ENCODE peak calls at places on chromosome 14, in five cellular contexts. U is cardiac fibroblast, W is fibroblast of mammary gland, A is transverse colon, X is GM12865. V is an unnamed sample.

GRCh38 chr14:89787525-89787924 is 167.0 kb downstream of the EFCAB11 start:
- DNase-seq in W (peak), A (no peak), X (no peak), U (peak), V (no peak)

GRCh38 chr14:88983755-88984154 is 159.3 kb downstream of the TTC8 start:
- DNase-seq in U (peak), W (peak), X (no peak), A (no peak), V (peak)

GRCh38 chr14:43043851-43044250 is 1437.2 kb downstream of the LRFN5 start:
- DNase-seq in W (no peak), U (no peak), A (no peak), X (no peak), V (no peak)

GRCh38 chr14:53190938-53191337 is 37.8 kb upstream of the DDHD1 start:
- DNase-seq in X (peak), U (peak), W (peak), A (no peak), V (peak)

GRCh38 chr14:92609955-92610354 is 96.4 kb downstream of the RIN3 start:
- DNase-seq in A (no peak), X (no peak), U (peak), W (no peak), V (peak)

GRCh38 chr14:100323121-100323941 is at the start of gene SLC25A47:
- DNase-seq in W (no peak), U (no peak), A (no peak), X (no peak), V (no peak)

GRCh38 chr14:58912799-58913432 is 275.2 kb downstream of the DACT1 start:
- DNase-seq in U (no peak), X (no peak), A (no peak), W (no peak), V (no peak)

GRCh38 chr14:60515696-60516284 is 6.8 kb downstream of the SIX6 start:
- DNase-seq in X (no peak), U (no peak), W (no peak), A (no peak), V (no peak)

GRCh38 chr14:90439874-90440442 is 43.1 kb downstream of the CALM1 start:
- DNase-seq in X (no peak), W (no peak), A (no peak), U (no peak), V (no peak)

GRCh38 chr14:95536036-95536577 is 1.3 kb downstream of the GLRX5 start:
- DNase-seq in U (no peak), X (no peak), W (no peak), A (no peak), V (no peak)

GRCh38 chr14:44759263-44759662 is 202.5 kb downstream of the KLHL28 start:
- DNase-seq in X (no peak), W (no peak), U (no peak), A (no peak), V (peak)

DNA sequence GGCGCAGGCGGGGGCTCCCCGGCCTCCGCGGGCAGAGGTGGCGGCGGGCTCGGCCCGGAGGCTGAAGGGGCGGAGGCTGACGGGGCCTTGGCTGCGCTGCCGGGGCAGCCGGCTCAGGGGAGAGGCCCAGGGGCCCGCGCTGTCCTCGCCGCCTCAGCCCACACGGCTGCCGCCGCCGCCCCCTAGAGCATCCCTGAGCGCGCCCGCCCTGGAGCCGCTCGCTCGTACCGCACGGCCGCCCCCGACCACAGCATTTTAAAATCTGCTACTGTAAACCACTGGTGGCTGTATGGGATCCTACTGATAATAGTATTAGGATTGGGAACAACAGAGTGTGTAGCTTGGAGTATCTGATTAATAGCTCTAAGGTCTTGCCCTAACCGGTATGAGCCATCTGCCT is 22.2 kb upstream of the EDDM3A start:
- DNase-seq in X (no peak), U (no peak), W (no peak), A (no peak), V (no peak)
- H3K4me3 ChIP-seq in X (no peak), U (no peak), W (no peak), A (no peak), V (no peak)

DNA sequence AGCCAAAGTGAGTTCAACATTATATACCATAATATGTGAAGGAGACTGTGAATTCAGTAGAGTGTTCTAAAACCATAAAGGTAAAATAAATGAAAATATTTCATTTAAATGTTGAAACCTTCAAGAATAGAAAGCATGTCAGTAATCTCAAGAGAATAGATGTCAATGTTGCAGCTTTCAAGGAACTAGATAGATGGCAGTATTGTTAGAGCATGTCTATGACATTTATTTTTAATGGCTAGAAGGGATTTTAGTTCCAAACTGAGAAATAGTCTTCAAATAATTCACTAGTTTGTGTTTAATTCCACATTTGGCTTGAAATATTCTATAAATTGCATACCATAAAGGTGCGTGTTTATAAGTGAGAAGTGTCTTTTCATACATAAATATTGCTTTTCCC is 326.5 kb downstream of the FLRT2 start:
- DNase-seq in W (peak), U (no peak), X (no peak), A (no peak), V (no peak)
- TF ChIP-seq CTCF in W (peak), U (no peak), X (no peak), A (no peak), V (peak)

GRCh38 chr14:51845811-51846210 is 14.6 kb upstream of the GNG2 start:
- DNase-seq in A (no peak), W (peak), X (no peak), U (peak), V (no peak)

GRCh38 chr14:51844482-51844881 is 15.9 kb upstream of the GNG2 start:
- DNase-seq in U (no peak), W (no peak), A (no peak), X (peak), V (no peak)

GRCh38 chr14:51846631-51847488 is 13.6 kb upstream of the GNG2 start:
- DNase-seq in A (peak), U (peak), X (peak), W (no peak), V (peak)

GRCh38 chr14:51849095-51849494 is 11.3 kb upstream of the GNG2 start:
- DNase-seq in W (peak), U (peak), X (peak), A (no peak), V (no peak)

DNA sequence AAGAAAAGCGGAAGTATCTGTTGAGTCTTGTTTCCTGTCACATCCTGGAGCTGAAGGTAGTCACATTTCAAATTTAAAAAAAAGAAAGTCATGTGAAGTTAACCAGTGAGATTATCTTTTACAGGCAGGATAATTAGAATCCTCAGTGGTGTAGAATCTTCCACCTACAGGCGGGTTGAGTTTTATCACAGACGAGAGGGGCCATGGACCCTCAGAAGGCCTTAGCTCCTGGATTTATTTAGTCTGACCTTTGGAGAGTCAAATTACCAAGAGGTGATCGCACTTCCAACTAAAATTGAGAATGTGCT is 13.0 kb upstream of the GNG2 start:
- DNase-seq in W (no peak), A (no peak), X (no peak), U (no peak), V (no peak)
- H3K4me3 ChIP-seq in W (no peak), A (no peak), X (peak), U (no peak), V (no peak)

GRCh38 chr14:52069617-52070431 is 965 bp upstream of the NID2 start:
- DNase-seq in X (peak), U (peak), A (peak), W (peak), V (peak)

GRCh38 chr14:52064174-52064573 is 4.7 kb downstream of the NID2 start:
- DNase-seq in A (no peak), W (no peak), X (no peak), U (no peak), V (no peak)

GRCh38 chr14:52071675-52072074 is 2.8 kb upstream of the NID2 start:
- DNase-seq in W (peak), X (no peak), U (peak), A (no peak), V (peak)

GRCh38 chr14:52068741-52069616 is at the start of gene NID2:
- DNase-seq in A (peak), X (peak), W (peak), U (peak), V (peak)

DNA sequence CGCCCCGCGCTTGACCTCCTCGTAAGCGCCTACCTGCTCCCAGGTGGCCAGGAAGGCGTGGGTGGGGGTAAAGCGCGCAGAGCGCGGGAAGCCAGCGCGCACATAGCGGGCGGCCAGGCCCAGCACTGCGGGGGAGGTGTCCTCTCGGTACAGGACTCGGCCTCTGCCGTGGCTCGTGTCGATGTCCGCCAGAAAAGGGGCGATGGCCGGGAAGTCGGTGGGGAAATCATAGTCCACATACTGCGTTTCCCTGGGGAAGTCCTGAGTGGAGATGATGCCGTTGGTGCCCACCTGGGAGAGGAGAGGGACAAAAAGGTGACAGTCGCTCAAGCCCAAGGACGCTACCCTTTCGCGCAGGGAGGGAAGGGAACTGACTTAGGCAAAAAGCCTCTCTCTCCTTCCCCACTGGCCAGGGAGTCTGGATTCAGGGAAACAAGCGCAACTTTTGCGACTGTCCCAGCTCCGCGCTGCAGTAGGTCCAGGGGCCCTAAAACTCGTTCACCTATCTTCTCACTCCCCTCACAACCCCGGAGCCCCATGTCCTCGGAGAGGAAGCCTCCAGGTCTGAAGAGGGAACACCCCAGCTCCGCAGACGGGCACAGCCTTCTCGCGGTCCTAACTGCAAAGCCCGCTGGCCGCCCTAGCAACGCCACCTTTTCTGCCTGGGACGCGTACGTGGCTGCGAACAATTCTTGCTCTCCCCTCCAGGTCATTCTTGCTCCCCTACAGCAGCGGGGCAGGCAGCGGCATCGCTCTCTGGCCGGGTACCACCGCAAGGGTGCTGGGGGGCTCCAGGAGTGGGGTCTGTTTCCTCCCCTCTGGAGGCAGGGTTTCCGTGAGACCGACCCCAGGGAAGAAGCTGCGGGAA is 752 bp downstream of the NID2 start:
- DNase-seq in U (peak), A (peak), X (peak), W (peak), V (peak)
- TF ChIP-seq CTCF in U (no peak), A (no peak), X (no peak), W (no peak), V (no peak)

DNA sequence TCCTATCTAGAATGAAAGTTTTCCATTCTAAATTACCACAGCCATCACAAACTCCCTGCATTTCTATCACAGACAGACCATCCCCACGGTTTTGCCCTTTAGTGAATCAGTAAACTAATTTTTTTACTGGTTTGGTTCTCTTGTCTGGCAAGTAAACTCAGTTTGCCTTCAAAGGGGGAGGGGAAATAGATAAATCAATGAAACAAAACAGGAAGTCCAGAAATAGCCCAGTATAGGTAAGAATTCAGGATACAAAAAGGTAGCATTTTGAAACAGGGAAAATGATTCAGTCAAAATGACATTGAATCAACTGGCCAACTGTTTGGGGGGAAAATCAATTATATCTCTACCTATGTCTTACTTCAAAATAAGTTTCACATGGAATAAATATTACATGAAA is 15.8 kb upstream of the BAZ1A start:
- DNase-seq in X (no peak), U (no peak), W (no peak), A (no peak), V (no peak)
- H3K4me3 ChIP-seq in X (no peak), U (no peak), W (no peak), A (no peak), V (no peak)

DNA sequence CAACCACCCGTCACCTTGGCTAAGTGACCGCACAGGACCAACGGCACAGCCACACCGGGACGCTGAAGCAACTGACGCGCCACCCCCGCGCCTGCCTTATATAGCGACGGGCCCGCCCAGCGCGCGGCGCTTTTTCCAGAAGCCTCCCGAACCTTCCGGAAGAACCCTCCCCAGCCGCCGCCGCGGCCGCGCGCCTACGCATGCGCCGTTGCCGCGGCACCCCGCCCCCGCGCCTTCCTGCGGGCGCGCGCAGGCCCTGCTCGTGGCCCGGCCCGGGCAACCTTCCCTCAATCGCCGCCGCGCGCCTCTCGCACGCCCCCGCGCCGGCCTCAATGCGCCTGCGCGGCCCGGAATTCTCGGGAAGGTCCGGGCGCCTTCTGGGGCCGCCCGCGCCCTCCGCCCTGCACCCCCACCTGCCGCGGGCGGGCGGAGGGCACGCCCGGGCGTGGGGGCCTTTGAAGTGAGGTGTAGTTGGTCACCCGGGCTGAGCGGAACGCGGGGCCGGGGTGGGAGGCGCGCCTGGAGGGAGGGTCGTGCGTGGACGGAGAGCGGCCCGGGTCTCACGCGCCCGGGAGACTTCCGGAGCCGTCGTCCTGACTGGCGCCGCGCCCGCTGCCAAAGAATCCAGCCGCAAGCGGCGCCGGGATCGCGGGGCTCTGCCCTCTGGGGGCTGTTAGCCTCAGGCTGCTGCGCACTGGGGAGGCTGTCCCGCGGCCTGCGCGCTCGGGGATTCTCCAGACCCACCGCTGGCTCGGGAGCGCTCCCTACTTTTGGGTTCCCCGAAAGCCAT is at the start of gene HSP90AA1:
- DNase-seq in W (peak), X (peak), A (peak), U (peak), V (peak)
- TF ChIP-seq CTCF in W (no peak), X (no peak), A (no peak), U (no peak), V (no peak)

DNA sequence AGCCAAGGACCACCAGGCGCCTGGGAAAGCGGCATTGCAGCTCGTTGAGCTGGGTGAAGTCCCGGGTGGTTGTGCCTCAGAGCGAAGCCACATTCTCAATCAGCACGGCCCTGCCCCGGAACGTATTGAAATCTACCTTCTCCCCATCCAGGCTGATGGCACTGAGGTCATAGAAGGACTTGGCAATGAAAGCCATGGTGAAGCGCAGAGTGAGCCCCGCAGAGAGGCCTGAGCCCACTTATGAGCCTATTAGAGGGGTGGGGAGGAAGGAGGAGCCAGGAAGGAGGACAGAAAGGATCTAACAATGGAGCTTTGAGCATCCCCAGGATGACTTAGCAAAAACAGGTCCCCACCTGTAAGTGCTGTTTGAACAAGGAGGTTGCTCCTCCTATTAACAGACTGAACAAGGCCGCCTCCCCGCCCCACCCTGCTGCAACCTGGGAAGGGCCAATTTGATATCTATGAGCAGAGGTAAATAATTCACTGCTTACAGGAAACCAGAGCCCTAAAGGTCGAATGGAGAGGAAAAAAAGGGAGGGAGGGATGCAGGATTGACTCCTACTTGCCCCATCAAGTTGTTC is at the start of gene GPX2:
- DNase-seq in X (no peak), A (peak), W (no peak), U (no peak), V (no peak)
- H3K4me3 ChIP-seq in X (no peak), A (peak), W (no peak), U (no peak), V (no peak)

GRCh38 chr14:85172889-85173458 is 357.0 kb upstream of the FLRT2 start:
- DNase-seq in U (no peak), A (no peak), X (no peak), W (no peak), V (no peak)
- TF ChIP-seq CTCF in U (no peak), A (no peak), X (no peak), W (no peak), V (no peak)

GRCh38 chr14:51848120-51848519 is 12.3 kb upstream of the GNG2 start:
- DNase-seq in A (no peak), W (peak), U (peak), X (peak), V (no peak)
- H3K4me3 ChIP-seq in A (no peak), W (no peak), U (no peak), X (peak), V (no peak)

GRCh38 chr14:64040044-64040443 is 187.2 kb downstream of the SYNE2 start:
- DNase-seq in X (no peak), A (no peak), U (peak), W (peak), V (peak)
- TF ChIP-seq CTCF in X (no peak), A (no peak), U (peak), W (peak), V (peak)